ENCODE peak calls at places on chromosomes 7 and 10, in nine cellular contexts. V is NCI-H510A; R is fibroblast of mammary gland; J is hepatic stellate cell; G is NAMALWA; Y is HT-29; S is CD8-positive, alpha-beta memory T cell; O is hypothalamus; L is activated CD8-positive, alpha-beta memory T cell treated with anti-CD3 and anti-CD28 coated beads for 1 hour. F is an unnamed sample.

GRCh38 chr7:636396-636795 is 90.1 kb upstream of the DNAAF5 start:
- DNase-seq in O (peak), V (no peak), S (peak), J (peak), G (no peak), R (no peak), Y (peak), L (no peak), F (peak)

GRCh38 chr10:123266981-123267380 is 112.8 kb downstream of the BUB3 start:
- DNase-seq in R (peak), V (no peak), G (no peak), L (no peak), S (no peak), Y (no peak), J (no peak), O (no peak), F (no peak)

GRCh38 chr10:20616918-20617801 is 280.0 kb downstream of the NEBL start:
- DNase-seq in Y (no peak), R (no peak), G (peak), V (no peak), O (no peak), S (peak), L (no peak), J (no peak), F (no peak)

GRCh38 chr10:125983161-125983560 is 86.8 kb downstream of the FANK1 start:
- DNase-seq in V (no peak), J (no peak), Y (no peak), L (no peak), S (no peak), R (no peak), O (no peak), G (no peak), F (no peak)

GRCh38 chr7:130927062-130927461 is 193.1 kb upstream of the KLF14 start:
- DNase-seq in R (no peak), Y (no peak), G (no peak), S (no peak), V (no peak), O (no peak), L (no peak), J (no peak), F (no peak)

GRCh38 chr10:117993166-117993565 is 53.6 kb downstream of the RAB11FIP2 start:
- DNase-seq in G (no peak), V (no peak), J (no peak), L (no peak), S (no peak), Y (no peak), O (no peak), R (no peak), F (no peak)

GRCh38 chr7:35839860-35840854 is 39.3 kb downstream of the SEPTIN7 start:
- DNase-seq in J (peak), L (no peak), G (no peak), V (no peak), Y (no peak), S (no peak), O (no peak), R (peak), F (no peak)

GRCh38 chr7:140242057-140243031 is 65.6 kb upstream of the KDM7A start:
- DNase-seq in L (no peak), G (no peak), S (no peak), V (no peak), R (no peak), O (no peak), Y (no peak), J (no peak), F (no peak)

F was measured in myocyte.